ENCODE peak calls at places on chromosomes 5 and 9, in five cellular contexts. Z is stimulated activated CD8-positive, alpha-beta memory T cell treated with anti-CD3 and anti-CD28 coated beads, Interleukin-7, amount 100 ng/mL, for 1 hour; N is Calu3; I is right atrium auricular region; T is BE2C. D is an unnamed sample.

GRCh38 chr5:100550531-100551036 is 15.4 kb downstream of the FAM174A start:
- DNase-seq in T (no peak), Z (no peak), N (no peak), I (no peak), D (no peak)

GRCh38 chr5:147187163-147187562 is 47.7 kb upstream of the STK32A start:
- DNase-seq in T (peak; percentile 36), N (no peak), Z (no peak), I (no peak), D (no peak)

GRCh38 chr5:174355208-174355612 is 309.7 kb downstream of the NSG2 start:
- DNase-seq in T (peak; percentile 13), Z (no peak), N (no peak), I (peak; percentile 76), D (no peak)

GRCh38 chr5:139426222-139426885 is 13.0 kb downstream of the DNAJC18 start:
- DNase-seq in N (no peak), I (no peak), Z (no peak), T (no peak), D (peak; percentile 67)

GRCh38 chr5:9782806-9783560 is 152.8 kb upstream of the TAS2R1 start:
- DNase-seq in T (no peak), Z (no peak), I (no peak), N (no peak), D (no peak)

GRCh38 chr5:114101153-114101552 is 260.7 kb upstream of the KCNN2 start:
- DNase-seq in I (no peak), Z (no peak), T (peak; percentile 37), N (peak; percentile 63), D (peak; percentile 56)

GRCh38 chr5:80168388-80169028 is 87.3 kb downstream of the SERINC5 start:
- DNase-seq in I (no peak), T (no peak), Z (no peak), N (no peak), D (no peak)

GRCh38 chr9:125690679-125691078 is 16.3 kb downstream of the MAPKAP1 start:
- DNase-seq in T (no peak), I (no peak), N (no peak), Z (no peak), D (no peak)

GRCh38 chr5:176608937-176609723 is 826 bp downstream of the GPRIN1 start:
- DNase-seq in Z (no peak), I (no peak), N (no peak), T (peak; percentile 62), D (peak; percentile 19)

GRCh38 chr9:81984911-81985310 is 3.7 kb upstream of the SPATA31D1 start:
- DNase-seq in N (no peak), I (no peak), Z (no peak), T (no peak), D (no peak)

GRCh38 chr5:68494771-68495170 is 279.2 kb downstream of the PIK3R1 start:
- DNase-seq in N (no peak), Z (no peak), I (no peak), T (no peak), D (no peak)

D was measured in SJCRH30.